ENCODE peak calls at places on chromosomes 1 and 21, in eight cellular contexts. One of them, this sample, is unnamed.

GRCh38 chr1:157849229-157849875 is 7.7 kb upstream of the CD5L start:
- DNase-seq in cardiac septum: no peak
- DNase-seq in HCT116: no peak
- DNase-seq in endothelial cell: no peak
- DNase-seq in mucosa of gallbladder: no peak
- DNase-seq in caudate nucleus: no peak
- DNase-seq in left cardiac atrium: no peak
- DNase-seq in ACHN: no peak
- DNase-seq in this sample: no peak

GRCh38 chr1:160795951-160796383 is at the start of gene LY9:
- DNase-seq in cardiac septum: no peak
- DNase-seq in HCT116: no peak
- DNase-seq in endothelial cell: no peak
- DNase-seq in mucosa of gallbladder: peak
- DNase-seq in caudate nucleus: no peak
- DNase-seq in left cardiac atrium: no peak
- DNase-seq in ACHN: no peak
- DNase-seq in this sample: peak

GRCh38 chr21:33028271-33028670 is 2.5 kb downstream of the OLIG2 start:
- DNase-seq in cardiac septum: no peak
- DNase-seq in HCT116: no peak
- DNase-seq in endothelial cell: no peak
- DNase-seq in mucosa of gallbladder: no peak
- DNase-seq in caudate nucleus: no peak
- DNase-seq in left cardiac atrium: no peak
- DNase-seq in ACHN: no peak
- DNase-seq in this sample: no peak

GRCh38 chr1:209105769-209106168 is 477.7 kb upstream of the CAMK1G start:
- DNase-seq in cardiac septum: no peak
- DNase-seq in HCT116: no peak
- DNase-seq in endothelial cell: no peak
- DNase-seq in mucosa of gallbladder: no peak
- DNase-seq in caudate nucleus: no peak
- DNase-seq in left cardiac atrium: no peak
- DNase-seq in ACHN: no peak
- DNase-seq in this sample: no peak

GRCh38 chr1:10753279-10753678 is 43.2 kb downstream of the CASZ1 start:
- DNase-seq in cardiac septum: no peak
- DNase-seq in HCT116: no peak
- DNase-seq in endothelial cell: no peak
- DNase-seq in mucosa of gallbladder: no peak
- DNase-seq in caudate nucleus: no peak
- DNase-seq in left cardiac atrium: no peak
- DNase-seq in ACHN: no peak
- DNase-seq in this sample: no peak

GRCh38 chr1:116764906-116765862 is 11.0 kb downstream of the CD2 start:
- DNase-seq in cardiac septum: no peak
- DNase-seq in HCT116: no peak
- DNase-seq in endothelial cell: no peak
- DNase-seq in mucosa of gallbladder: no peak
- DNase-seq in caudate nucleus: no peak
- DNase-seq in left cardiac atrium: no peak
- DNase-seq in ACHN: no peak
- DNase-seq in this sample: no peak

GRCh38 chr1:230552880-230553279 is 89.4 kb upstream of the COG2 start:
- DNase-seq in cardiac septum: no peak
- DNase-seq in HCT116: no peak
- DNase-seq in endothelial cell: no peak
- DNase-seq in mucosa of gallbladder: no peak
- DNase-seq in caudate nucleus: no peak
- DNase-seq in left cardiac atrium: no peak
- DNase-seq in ACHN: no peak
- DNase-seq in this sample: no peak

GRCh38 chr1:88284666-88285366 is 399.3 kb upstream of the PKN2 start:
- DNase-seq in cardiac septum: no peak
- DNase-seq in HCT116: no peak
- DNase-seq in endothelial cell: no peak
- DNase-seq in mucosa of gallbladder: no peak
- DNase-seq in caudate nucleus: no peak
- DNase-seq in left cardiac atrium: no peak
- DNase-seq in ACHN: no peak
- DNase-seq in this sample: no peak

GRCh38 chr1:164794310-164794709 is 235.3 kb downstream of the PBX1 start:
- DNase-seq in cardiac septum: no peak
- DNase-seq in HCT116: no peak
- DNase-seq in endothelial cell: no peak
- DNase-seq in mucosa of gallbladder: peak
- DNase-seq in caudate nucleus: no peak
- DNase-seq in left cardiac atrium: no peak
- DNase-seq in ACHN: peak
- DNase-seq in this sample: no peak

GRCh38 chr1:7842517-7842916 is 10.3 kb downstream of the UTS2 start:
- DNase-seq in cardiac septum: no peak
- DNase-seq in HCT116: no peak
- DNase-seq in endothelial cell: no peak
- DNase-seq in mucosa of gallbladder: no peak
- DNase-seq in caudate nucleus: no peak
- DNase-seq in left cardiac atrium: no peak
- DNase-seq in ACHN: no peak
- DNase-seq in this sample: no peak

GRCh38 chr1:226989081-226989747 is 49.1 kb downstream of the COQ8A start:
- DNase-seq in cardiac septum: no peak
- DNase-seq in HCT116: no peak
- DNase-seq in endothelial cell: no peak
- DNase-seq in mucosa of gallbladder: no peak
- DNase-seq in caudate nucleus: no peak
- DNase-seq in left cardiac atrium: no peak
- DNase-seq in ACHN: no peak
- DNase-seq in this sample: no peak

GRCh38 chr1:177629526-177629925 is 340.3 kb downstream of the SEC16B start:
- DNase-seq in cardiac septum: no peak
- DNase-seq in HCT116: no peak
- DNase-seq in endothelial cell: no peak
- DNase-seq in mucosa of gallbladder: no peak
- DNase-seq in caudate nucleus: no peak
- DNase-seq in left cardiac atrium: no peak
- DNase-seq in ACHN: no peak
- DNase-seq in this sample: no peak

GRCh38 chr1:155294520-155295182 is 6.6 kb downstream of the PKLR start:
- DNase-seq in cardiac septum: no peak
- DNase-seq in HCT116: no peak
- DNase-seq in endothelial cell: no peak
- DNase-seq in mucosa of gallbladder: no peak
- DNase-seq in caudate nucleus: no peak
- DNase-seq in left cardiac atrium: no peak
- DNase-seq in ACHN: no peak
- DNase-seq in this sample: no peak

GRCh38 chr1:192552619-192553225 is 22.9 kb upstream of the RGS1 start:
- DNase-seq in cardiac septum: no peak
- DNase-seq in HCT116: no peak
- DNase-seq in endothelial cell: no peak
- DNase-seq in mucosa of gallbladder: no peak
- DNase-seq in caudate nucleus: no peak
- DNase-seq in left cardiac atrium: no peak
- DNase-seq in ACHN: no peak
- DNase-seq in this sample: no peak

GRCh38 chr1:97621955-97622354 is 298.9 kb downstream of the DPYD start:
- DNase-seq in cardiac septum: no peak
- DNase-seq in HCT116: no peak
- DNase-seq in endothelial cell: no peak
- DNase-seq in mucosa of gallbladder: no peak
- DNase-seq in caudate nucleus: no peak
- DNase-seq in left cardiac atrium: no peak
- DNase-seq in ACHN: no peak
- DNase-seq in this sample: no peak

GRCh38 chr21:39881661-39882060 is 14.4 kb downstream of the PCP4 start:
- DNase-seq in cardiac septum: no peak
- DNase-seq in HCT116: no peak
- DNase-seq in endothelial cell: no peak
- DNase-seq in mucosa of gallbladder: no peak
- DNase-seq in caudate nucleus: no peak
- DNase-seq in left cardiac atrium: no peak
- DNase-seq in ACHN: no peak
- DNase-seq in this sample: no peak

GRCh38 chr1:198672124-198672523 is 33.3 kb downstream of the PTPRC start:
- DNase-seq in cardiac septum: no peak
- DNase-seq in HCT116: no peak
- DNase-seq in endothelial cell: no peak
- DNase-seq in mucosa of gallbladder: no peak
- DNase-seq in caudate nucleus: no peak
- DNase-seq in left cardiac atrium: no peak
- DNase-seq in ACHN: no peak
- DNase-seq in this sample: no peak

GRCh38 chr1:70536708-70537398 is 125.8 kb downstream of the CTH start:
- DNase-seq in cardiac septum: no peak
- DNase-seq in HCT116: no peak
- DNase-seq in endothelial cell: no peak
- DNase-seq in mucosa of gallbladder: no peak
- DNase-seq in caudate nucleus: no peak
- DNase-seq in left cardiac atrium: no peak
- DNase-seq in ACHN: no peak
- DNase-seq in this sample: no peak

GRCh38 chr1:109630081-109630880 is 10.6 kb downstream of the AMPD2 start:
- DNase-seq in cardiac septum: no peak
- DNase-seq in HCT116: no peak
- DNase-seq in endothelial cell: peak
- DNase-seq in mucosa of gallbladder: no peak
- DNase-seq in caudate nucleus: no peak
- DNase-seq in left cardiac atrium: peak
- DNase-seq in ACHN: no peak
- DNase-seq in this sample: no peak

GRCh38 chr21:44858291-44858690 is 15.2 kb downstream of the PTTG1IP start:
- DNase-seq in cardiac septum: no peak
- DNase-seq in HCT116: no peak
- DNase-seq in endothelial cell: no peak
- DNase-seq in mucosa of gallbladder: no peak
- DNase-seq in caudate nucleus: no peak
- DNase-seq in left cardiac atrium: no peak
- DNase-seq in ACHN: no peak
- DNase-seq in this sample: no peak

GRCh38 chr1:225754940-225755635 is 22.5 kb upstream of the SRP9 start:
- DNase-seq in cardiac septum: no peak
- DNase-seq in HCT116: no peak
- DNase-seq in endothelial cell: no peak
- DNase-seq in mucosa of gallbladder: no peak
- DNase-seq in caudate nucleus: no peak
- DNase-seq in left cardiac atrium: peak
- DNase-seq in ACHN: peak
- DNase-seq in this sample: no peak

GRCh38 chr1:49298304-49298703 is 521.6 kb upstream of the BEND5 start:
- DNase-seq in cardiac septum: no peak
- DNase-seq in HCT116: no peak
- DNase-seq in endothelial cell: no peak
- DNase-seq in mucosa of gallbladder: no peak
- DNase-seq in caudate nucleus: no peak
- DNase-seq in left cardiac atrium: peak
- DNase-seq in ACHN: no peak
- DNase-seq in this sample: no peak

GRCh38 chr1:147515046-147515869 is 26.0 kb upstream of the BCL9 start:
- DNase-seq in cardiac septum: no peak
- DNase-seq in HCT116: peak
- DNase-seq in endothelial cell: peak
- DNase-seq in mucosa of gallbladder: peak
- DNase-seq in caudate nucleus: no peak
- DNase-seq in left cardiac atrium: no peak
- DNase-seq in ACHN: peak
- DNase-seq in this sample: no peak

GRCh38 chr1:116824631-116825399 is 70.6 kb downstream of the CD2 start:
- DNase-seq in cardiac septum: no peak
- DNase-seq in HCT116: no peak
- DNase-seq in endothelial cell: no peak
- DNase-seq in mucosa of gallbladder: no peak
- DNase-seq in caudate nucleus: no peak
- DNase-seq in left cardiac atrium: no peak
- DNase-seq in ACHN: no peak
- DNase-seq in this sample: no peak

GRCh38 chr1:12447849-12448312 is 170.1 kb downstream of the DHRS3 start:
- DNase-seq in cardiac septum: no peak
- DNase-seq in HCT116: no peak
- DNase-seq in endothelial cell: no peak
- DNase-seq in mucosa of gallbladder: no peak
- DNase-seq in caudate nucleus: no peak
- DNase-seq in left cardiac atrium: no peak
- DNase-seq in ACHN: no peak
- DNase-seq in this sample: no peak

GRCh38 chr1:51553911-51554310 is 34.8 kb upstream of the EPS15 start:
- DNase-seq in cardiac septum: no peak
- DNase-seq in HCT116: no peak
- DNase-seq in endothelial cell: no peak
- DNase-seq in mucosa of gallbladder: no peak
- DNase-seq in caudate nucleus: no peak
- DNase-seq in left cardiac atrium: no peak
- DNase-seq in ACHN: no peak
- DNase-seq in this sample: no peak

GRCh38 chr1:227558807-227559186 is 4.6 kb upstream of the ZNF678 start:
- DNase-seq in cardiac septum: no peak
- DNase-seq in HCT116: no peak
- DNase-seq in endothelial cell: no peak
- DNase-seq in mucosa of gallbladder: no peak
- DNase-seq in caudate nucleus: no peak
- DNase-seq in left cardiac atrium: no peak
- DNase-seq in ACHN: no peak
- DNase-seq in this sample: no peak

GRCh38 chr1:163191301-163191700 is 11.4 kb downstream of the RGS5 start:
- DNase-seq in cardiac septum: no peak
- DNase-seq in HCT116: no peak
- DNase-seq in endothelial cell: no peak
- DNase-seq in mucosa of gallbladder: no peak
- DNase-seq in caudate nucleus: no peak
- DNase-seq in left cardiac atrium: no peak
- DNase-seq in ACHN: no peak
- DNase-seq in this sample: no peak

GRCh38 chr1:110213143-110213540 is 3.0 kb downstream of the KCNC4 start:
- DNase-seq in cardiac septum: no peak
- DNase-seq in HCT116: no peak
- DNase-seq in endothelial cell: no peak
- DNase-seq in mucosa of gallbladder: no peak
- DNase-seq in caudate nucleus: no peak
- DNase-seq in left cardiac atrium: no peak
- DNase-seq in ACHN: no peak
- DNase-seq in this sample: no peak

This sample was measured in activated T-cell treated with anti-CD3 and anti-CD28 coated beads for 24 hours.